ENCODE peak calls at places on chromosomes 13 and 19, in five cellular contexts. One of them, this sample, is unnamed.

GRCh38 chr13:80121038-80121437 is 219.9 kb downstream of the SPRY2 start:
- DNase-seq in upper lobe of right lung: no peak
- DNase-seq in stimulated activated CD4-positive, alpha-beta T cell treated with anti-CD3 and anti-CD28 coated beads, TNF-alpha, amount 100 ng/mL, for 4 hours: no peak
- DNase-seq in NCI-H1092 treated with DMSO at 0.1 percent for 48 hours: no peak
- DNase-seq in amniotic epithelial cell: no peak
- DNase-seq in this sample: no peak

GRCh38 chr13:65613004-65613403 is 1617.1 kb downstream of the PCDH9 start:
- DNase-seq in upper lobe of right lung: no peak
- DNase-seq in stimulated activated CD4-positive, alpha-beta T cell treated with anti-CD3 and anti-CD28 coated beads, TNF-alpha, amount 100 ng/mL, for 4 hours: no peak
- DNase-seq in amniotic epithelial cell: no peak
- DNase-seq in NCI-H1092 treated with DMSO at 0.1 percent for 48 hours: no peak
- DNase-seq in this sample: no peak

GRCh38 chr19:21835810-21836444 is at the start of gene ZNF43:
- DNase-seq in stimulated activated CD4-positive, alpha-beta T cell treated with anti-CD3 and anti-CD28 coated beads, TNF-alpha, amount 100 ng/mL, for 4 hours: peak; percentile 80
- DNase-seq in upper lobe of right lung: peak; percentile 96
- DNase-seq in amniotic epithelial cell: peak; percentile 94
- DNase-seq in NCI-H1092 treated with DMSO at 0.1 percent for 48 hours: peak; percentile 89
- DNase-seq in this sample: peak; percentile 95

GRCh38 chr13:25249001-25249543 is 38.2 kb downstream of the MTMR6 start:
- DNase-seq in upper lobe of right lung: no peak
- DNase-seq in stimulated activated CD4-positive, alpha-beta T cell treated with anti-CD3 and anti-CD28 coated beads, TNF-alpha, amount 100 ng/mL, for 4 hours: no peak
- DNase-seq in NCI-H1092 treated with DMSO at 0.1 percent for 48 hours: peak; percentile 7
- DNase-seq in amniotic epithelial cell: peak; percentile 89
- DNase-seq in this sample: no peak

GRCh38 chr13:34776390-34776981 is 165.6 kb upstream of the NBEA start:
- DNase-seq in upper lobe of right lung: no peak
- DNase-seq in stimulated activated CD4-positive, alpha-beta T cell treated with anti-CD3 and anti-CD28 coated beads, TNF-alpha, amount 100 ng/mL, for 4 hours: no peak
- DNase-seq in NCI-H1092 treated with DMSO at 0.1 percent for 48 hours: no peak
- DNase-seq in amniotic epithelial cell: no peak
- DNase-seq in this sample: no peak

GRCh38 chr19:8659905-8660304 is 29.5 kb downstream of the NFILZ start:
- DNase-seq in upper lobe of right lung: no peak
- DNase-seq in stimulated activated CD4-positive, alpha-beta T cell treated with anti-CD3 and anti-CD28 coated beads, TNF-alpha, amount 100 ng/mL, for 4 hours: no peak
- DNase-seq in NCI-H1092 treated with DMSO at 0.1 percent for 48 hours: no peak
- DNase-seq in amniotic epithelial cell: no peak
- DNase-seq in this sample: no peak

GRCh38 chr19:869245-870177 is 10.0 kb downstream of the CFD start:
- DNase-seq in amniotic epithelial cell: peak; percentile 90
- DNase-seq in stimulated activated CD4-positive, alpha-beta T cell treated with anti-CD3 and anti-CD28 coated beads, TNF-alpha, amount 100 ng/mL, for 4 hours: no peak
- DNase-seq in upper lobe of right lung: no peak
- DNase-seq in NCI-H1092 treated with DMSO at 0.1 percent for 48 hours: no peak
- DNase-seq in this sample: no peak

GRCh38 chr19:16208847-16209246 is 11.1 kb downstream of the AP1M1 start:
- DNase-seq in amniotic epithelial cell: no peak
- DNase-seq in stimulated activated CD4-positive, alpha-beta T cell treated with anti-CD3 and anti-CD28 coated beads, TNF-alpha, amount 100 ng/mL, for 4 hours: no peak
- DNase-seq in NCI-H1092 treated with DMSO at 0.1 percent for 48 hours: no peak
- DNase-seq in upper lobe of right lung: peak; percentile 34
- DNase-seq in this sample: no peak

GRCh38 chr13:101942038-101942437 is 459.8 kb downstream of the FGF14 start:
- DNase-seq in NCI-H1092 treated with DMSO at 0.1 percent for 48 hours: peak; percentile 82
- DNase-seq in amniotic epithelial cell: peak; percentile 44
- DNase-seq in upper lobe of right lung: no peak
- DNase-seq in stimulated activated CD4-positive, alpha-beta T cell treated with anti-CD3 and anti-CD28 coated beads, TNF-alpha, amount 100 ng/mL, for 4 hours: no peak
- DNase-seq in this sample: no peak

GRCh38 chr13:105063676-105064075 is 1471.8 kb downstream of the EFNB2 start:
- DNase-seq in amniotic epithelial cell: no peak
- DNase-seq in upper lobe of right lung: no peak
- DNase-seq in stimulated activated CD4-positive, alpha-beta T cell treated with anti-CD3 and anti-CD28 coated beads, TNF-alpha, amount 100 ng/mL, for 4 hours: no peak
- DNase-seq in NCI-H1092 treated with DMSO at 0.1 percent for 48 hours: no peak
- DNase-seq in this sample: no peak

GRCh38 chr19:4267101-4267900 is 11.8 kb upstream of the SHD start:
- DNase-seq in upper lobe of right lung: peak; percentile 75
- DNase-seq in NCI-H1092 treated with DMSO at 0.1 percent for 48 hours: peak; percentile 34
- DNase-seq in stimulated activated CD4-positive, alpha-beta T cell treated with anti-CD3 and anti-CD28 coated beads, TNF-alpha, amount 100 ng/mL, for 4 hours: peak; percentile 42
- DNase-seq in amniotic epithelial cell: peak; percentile 44
- DNase-seq in this sample: peak; percentile 70